ENCODE peak calls at places on chromosome 6, in seven cellular contexts. One of them, this sample, is unnamed. For H3K36me3, the result is how much of the 10 kb centered on the place peaks cover.

GRCh38 chr6:130362128-130362527 is 3.7 kb upstream of the TMEM200A start:
- DNase-seq in IMR-90: no peak
- DNase-seq in heart left ventricle: no peak
- DNase-seq in tibial nerve: no peak
- DNase-seq in psoas muscle: no peak
- DNase-seq in gastrocnemius medialis: no peak
- DNase-seq in lower lobe of right lung: no peak
- DNase-seq in this sample: no peak

GRCh38 chr6:52164319-52165094 is 21.7 kb upstream of the IL17A start:
- DNase-seq in IMR-90: no peak
- DNase-seq in heart left ventricle: no peak
- DNase-seq in tibial nerve: no peak
- DNase-seq in psoas muscle: no peak
- DNase-seq in gastrocnemius medialis: no peak
- DNase-seq in lower lobe of right lung: no peak
- DNase-seq in this sample: no peak

GRCh38 chr6:35654883-35655282 is 33.8 kb downstream of the FKBP5 start:
- DNase-seq in IMR-90: no peak
- DNase-seq in heart left ventricle: no peak
- DNase-seq in tibial nerve: no peak
- DNase-seq in psoas muscle: peak
- DNase-seq in gastrocnemius medialis: no peak
- DNase-seq in lower lobe of right lung: no peak
- DNase-seq in this sample: no peak

GRCh38 chr6:13545885-13546284 is 28.5 kb upstream of the SIRT5 start:
- DNase-seq in IMR-90: no peak
- DNase-seq in heart left ventricle: no peak
- DNase-seq in tibial nerve: no peak
- DNase-seq in psoas muscle: no peak
- DNase-seq in gastrocnemius medialis: no peak
- DNase-seq in lower lobe of right lung: no peak
- DNase-seq in this sample: no peak

GRCh38 chr6:35586542-35586941 is 73.8 kb upstream of the TULP1 start:
- DNase-seq in IMR-90: no peak
- DNase-seq in heart left ventricle: no peak
- DNase-seq in tibial nerve: no peak
- DNase-seq in psoas muscle: no peak
- DNase-seq in gastrocnemius medialis: no peak
- DNase-seq in lower lobe of right lung: no peak
- DNase-seq in this sample: no peak

GRCh38 chr6:170292778-170293164 is 1.9 kb upstream of the DLL1 start:
- DNase-seq in IMR-90: no peak
- DNase-seq in heart left ventricle: no peak
- DNase-seq in tibial nerve: no peak
- DNase-seq in psoas muscle: no peak
- DNase-seq in gastrocnemius medialis: no peak
- DNase-seq in lower lobe of right lung: no peak
- DNase-seq in this sample: no peak

GRCh38 chr6:163554663-163555062 is 140.1 kb downstream of the QKI start:
- DNase-seq in IMR-90: peak
- DNase-seq in heart left ventricle: peak
- DNase-seq in tibial nerve: peak
- DNase-seq in psoas muscle: peak
- DNase-seq in gastrocnemius medialis: peak
- DNase-seq in lower lobe of right lung: peak
- DNase-seq in this sample: peak

GRCh38 chr6:157602521-157603288 is 220.3 kb upstream of the SNX9 start:
- DNase-seq in IMR-90: no peak
- DNase-seq in heart left ventricle: no peak
- DNase-seq in tibial nerve: no peak
- DNase-seq in psoas muscle: no peak
- DNase-seq in gastrocnemius medialis: no peak
- DNase-seq in lower lobe of right lung: no peak
- DNase-seq in this sample: no peak

GRCh38 chr6:107746461-107747030 is 77.6 kb downstream of the SCML4 start:
- DNase-seq in IMR-90: no peak
- DNase-seq in heart left ventricle: no peak
- DNase-seq in tibial nerve: no peak
- DNase-seq in psoas muscle: no peak
- DNase-seq in gastrocnemius medialis: no peak
- DNase-seq in lower lobe of right lung: no peak
- DNase-seq in this sample: no peak

GRCh38 chr6:31541059-31541657 is 645 bp downstream of the DDX39B start:
- DNase-seq in IMR-90: peak
- DNase-seq in heart left ventricle: no peak
- DNase-seq in tibial nerve: peak
- DNase-seq in psoas muscle: peak
- DNase-seq in gastrocnemius medialis: peak
- DNase-seq in lower lobe of right lung: no peak
- DNase-seq in this sample: peak

GRCh38 chr6:127267742-127268588 is 1.3 kb downstream of the RNF146 start:
- DNase-seq in IMR-90: no peak
- DNase-seq in heart left ventricle: no peak
- DNase-seq in tibial nerve: no peak
- DNase-seq in psoas muscle: no peak
- DNase-seq in gastrocnemius medialis: no peak
- DNase-seq in lower lobe of right lung: no peak
- DNase-seq in this sample: no peak

GRCh38 chr6:80282913-80283554 is 176.6 kb downstream of the BCKDHB start:
- DNase-seq in IMR-90: no peak
- DNase-seq in heart left ventricle: no peak
- DNase-seq in tibial nerve: no peak
- DNase-seq in psoas muscle: no peak
- DNase-seq in gastrocnemius medialis: no peak
- DNase-seq in lower lobe of right lung: no peak
- DNase-seq in this sample: no peak

GRCh38 chr6:166494101-166494441 is 92.4 kb downstream of the RAMACL start:
- DNase-seq in IMR-90: no peak
- DNase-seq in heart left ventricle: no peak
- DNase-seq in tibial nerve: no peak
- DNase-seq in psoas muscle: no peak
- DNase-seq in gastrocnemius medialis: peak
- DNase-seq in lower lobe of right lung: no peak
- DNase-seq in this sample: no peak

GRCh38 chr6:166495487-166496314 is 90.8 kb downstream of the RAMACL start:
- DNase-seq in IMR-90: no peak
- DNase-seq in heart left ventricle: no peak
- DNase-seq in tibial nerve: no peak
- DNase-seq in psoas muscle: no peak
- DNase-seq in gastrocnemius medialis: no peak
- DNase-seq in lower lobe of right lung: no peak
- DNase-seq in this sample: no peak

GRCh38 chr6:166494757-166495486 is 91.6 kb downstream of the RAMACL start:
- DNase-seq in IMR-90: no peak
- DNase-seq in heart left ventricle: no peak
- DNase-seq in tibial nerve: no peak
- DNase-seq in psoas muscle: no peak
- DNase-seq in gastrocnemius medialis: peak
- DNase-seq in lower lobe of right lung: no peak
- DNase-seq in this sample: no peak

GRCh38 chr6:166492092-166492491 is 94.4 kb downstream of the RAMACL start:
- DNase-seq in IMR-90: no peak
- DNase-seq in heart left ventricle: no peak
- DNase-seq in tibial nerve: no peak
- DNase-seq in psoas muscle: no peak
- DNase-seq in gastrocnemius medialis: no peak
- DNase-seq in lower lobe of right lung: no peak
- DNase-seq in this sample: no peak

GRCh38 chr6:166493427-166494100 is 92.9 kb downstream of the RAMACL start:
- DNase-seq in IMR-90: no peak
- DNase-seq in heart left ventricle: peak
- DNase-seq in tibial nerve: no peak
- DNase-seq in psoas muscle: no peak
- DNase-seq in gastrocnemius medialis: no peak
- DNase-seq in lower lobe of right lung: no peak
- DNase-seq in this sample: no peak
- H3K36me3 ChIP-seq in IMR-90: half or more
- H3K36me3 ChIP-seq in heart left ventricle: under half
- H3K36me3 ChIP-seq in tibial nerve: under half
- H3K36me3 ChIP-seq in psoas muscle: half or more
- H3K36me3 ChIP-seq in gastrocnemius medialis: under half
- H3K36me3 ChIP-seq in lower lobe of right lung: half or more
- H3K36me3 ChIP-seq in this sample: under half

GRCh38 chr6:89781070-89782034 is 38.2 kb downstream of the MDN1 start:
- DNase-seq in IMR-90: no peak
- DNase-seq in heart left ventricle: no peak
- DNase-seq in tibial nerve: no peak
- DNase-seq in psoas muscle: no peak
- DNase-seq in gastrocnemius medialis: no peak
- DNase-seq in lower lobe of right lung: no peak
- DNase-seq in this sample: no peak

GRCh38 chr6:89777455-89777854 is 42.1 kb downstream of the MDN1 start:
- DNase-seq in IMR-90: no peak
- DNase-seq in heart left ventricle: no peak
- DNase-seq in tibial nerve: no peak
- DNase-seq in psoas muscle: no peak
- DNase-seq in gastrocnemius medialis: no peak
- DNase-seq in lower lobe of right lung: no peak
- DNase-seq in this sample: no peak

GRCh38 chr6:89782222-89782621 is 37.4 kb downstream of the MDN1 start:
- DNase-seq in IMR-90: no peak
- DNase-seq in heart left ventricle: no peak
- DNase-seq in tibial nerve: no peak
- DNase-seq in psoas muscle: no peak
- DNase-seq in gastrocnemius medialis: no peak
- DNase-seq in lower lobe of right lung: no peak
- DNase-seq in this sample: no peak

DNA sequence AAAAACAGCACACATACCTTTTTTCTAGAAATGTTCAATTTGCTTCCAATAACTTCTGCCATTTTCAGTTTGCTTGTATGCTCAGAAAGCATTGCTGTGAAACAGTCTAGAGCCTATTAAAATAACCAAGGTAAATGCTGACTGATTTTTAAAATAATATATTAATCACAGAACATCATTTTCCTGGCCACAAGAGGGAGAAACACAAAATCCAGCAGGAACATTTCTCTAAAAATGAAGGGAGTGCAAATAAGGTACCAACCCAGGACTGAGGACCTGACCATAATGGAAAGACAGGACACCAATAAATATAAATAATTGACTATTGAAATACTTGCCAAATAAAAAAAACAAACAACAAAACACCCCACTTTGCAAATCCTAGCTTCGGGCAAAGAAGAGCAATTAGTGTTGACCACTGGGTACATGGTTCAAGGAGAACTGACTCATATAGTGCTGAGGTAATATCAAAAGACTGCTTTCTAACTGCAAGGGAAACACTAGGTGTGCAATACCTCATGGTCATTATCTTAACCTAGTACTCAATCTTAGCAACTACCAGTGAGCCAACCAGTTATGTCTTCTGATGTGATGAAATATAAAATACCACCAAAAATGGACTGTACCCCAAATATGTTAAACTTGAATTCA is 42.9 kb downstream of the MDN1 start:
- DNase-seq in IMR-90: no peak
- DNase-seq in heart left ventricle: no peak
- DNase-seq in tibial nerve: no peak
- DNase-seq in psoas muscle: no peak
- DNase-seq in gastrocnemius medialis: no peak
- DNase-seq in lower lobe of right lung: no peak
- DNase-seq in this sample: no peak
- TF ChIP-seq CTCF in IMR-90: no peak
- TF ChIP-seq CTCF in heart left ventricle: no peak
- TF ChIP-seq CTCF in tibial nerve: no peak
- TF ChIP-seq CTCF in psoas muscle: no peak
- TF ChIP-seq CTCF in gastrocnemius medialis: no peak
- TF ChIP-seq CTCF in lower lobe of right lung: no peak
- TF ChIP-seq CTCF in this sample: no peak

GRCh38 chr6:134368670-134369069 is 50.8 kb upstream of the SGK1 start:
- DNase-seq in IMR-90: no peak
- DNase-seq in heart left ventricle: no peak
- DNase-seq in tibial nerve: no peak
- DNase-seq in psoas muscle: no peak
- DNase-seq in gastrocnemius medialis: no peak
- DNase-seq in lower lobe of right lung: no peak
- DNase-seq in this sample: no peak

GRCh38 chr6:134361011-134361410 is 43.1 kb upstream of the SGK1 start:
- DNase-seq in IMR-90: no peak
- DNase-seq in heart left ventricle: no peak
- DNase-seq in tibial nerve: no peak
- DNase-seq in psoas muscle: no peak
- DNase-seq in gastrocnemius medialis: no peak
- DNase-seq in lower lobe of right lung: no peak
- DNase-seq in this sample: no peak

GRCh38 chr6:134358320-134358719 is 40.4 kb upstream of the SGK1 start:
- DNase-seq in IMR-90: peak
- DNase-seq in heart left ventricle: no peak
- DNase-seq in tibial nerve: no peak
- DNase-seq in psoas muscle: no peak
- DNase-seq in gastrocnemius medialis: no peak
- DNase-seq in lower lobe of right lung: no peak
- DNase-seq in this sample: no peak

DNA sequence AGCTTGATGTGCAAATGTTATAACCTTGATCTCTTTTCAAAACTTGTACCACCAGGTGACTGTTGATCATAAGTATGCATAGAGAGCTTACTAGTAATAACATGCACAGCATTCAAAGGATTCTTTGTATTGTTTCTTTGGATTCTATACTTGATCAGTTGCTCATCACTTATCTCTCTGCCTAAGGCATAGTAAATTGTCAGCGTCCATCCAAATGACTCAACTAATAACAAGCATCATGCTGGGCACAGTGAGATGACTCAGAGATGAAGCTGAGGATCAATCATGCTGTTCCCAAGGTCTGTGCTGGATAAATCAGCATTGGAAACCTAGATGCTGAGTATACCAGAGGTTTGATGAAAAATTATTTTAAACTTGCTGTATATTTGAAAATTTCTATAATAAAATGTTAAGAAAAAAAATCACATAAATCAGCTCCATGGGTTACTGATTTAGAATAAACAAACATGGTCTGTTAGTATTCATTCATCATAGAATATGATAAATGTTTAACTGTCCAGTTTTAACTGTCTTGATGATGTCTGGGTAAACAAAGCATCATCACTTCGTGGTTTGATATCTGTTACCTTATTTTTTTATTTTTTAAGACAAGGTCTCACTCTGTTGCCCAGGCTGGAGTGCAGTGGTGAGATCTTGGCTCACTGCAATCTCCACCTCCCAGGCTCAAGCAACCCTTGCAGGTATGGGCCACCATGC is 45.6 kb upstream of the SGK1 start:
- DNase-seq in IMR-90: peak
- DNase-seq in heart left ventricle: no peak
- DNase-seq in tibial nerve: no peak
- DNase-seq in psoas muscle: no peak
- DNase-seq in gastrocnemius medialis: no peak
- DNase-seq in lower lobe of right lung: no peak
- DNase-seq in this sample: no peak
- H3K27ac ChIP-seq in IMR-90: no peak
- H3K27ac ChIP-seq in heart left ventricle: no peak
- H3K27ac ChIP-seq in tibial nerve: no peak
- H3K27ac ChIP-seq in psoas muscle: no peak
- H3K27ac ChIP-seq in gastrocnemius medialis: no peak
- H3K27ac ChIP-seq in lower lobe of right lung: no peak
- H3K27ac ChIP-seq in this sample: no peak

DNA sequence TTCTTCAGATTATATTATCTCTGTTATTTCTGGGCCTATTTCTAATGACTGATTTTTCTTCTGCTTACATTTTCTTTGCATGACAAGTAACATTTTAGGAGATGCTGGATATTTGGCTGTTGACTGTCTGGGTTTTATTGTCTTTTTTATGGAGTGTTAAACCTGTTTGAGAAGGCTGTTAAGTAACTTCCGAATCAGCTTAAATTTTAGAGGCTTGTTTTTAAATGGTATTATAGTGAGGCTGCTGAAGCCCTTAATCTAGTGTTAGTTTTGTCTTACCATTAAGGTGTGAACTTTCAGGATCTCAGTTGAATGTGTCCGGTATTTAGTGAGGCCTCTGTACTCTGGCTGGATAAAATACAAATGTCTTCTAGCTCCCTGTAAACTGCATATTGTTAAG is 109.8 kb downstream of the EYA4 start:
- DNase-seq in IMR-90: no peak
- DNase-seq in heart left ventricle: no peak
- DNase-seq in tibial nerve: no peak
- DNase-seq in psoas muscle: no peak
- DNase-seq in gastrocnemius medialis: no peak
- DNase-seq in lower lobe of right lung: no peak
- DNase-seq in this sample: no peak
- H3K36me3 ChIP-seq in IMR-90: under half
- H3K36me3 ChIP-seq in heart left ventricle: under half
- H3K36me3 ChIP-seq in tibial nerve: under half
- H3K36me3 ChIP-seq in psoas muscle: under half
- H3K36me3 ChIP-seq in gastrocnemius medialis: under half
- H3K36me3 ChIP-seq in lower lobe of right lung: under half
- H3K36me3 ChIP-seq in this sample: under half